ENCODE peak calls at places on chromosomes 16 and 17, in six cellular contexts. Q is HepG2, E is GM12878, B is H1, X is GM12891, U is K562. D is an unnamed sample.

GRCh38 chr16:19393226-19394074 is 24.2 kb upstream of the TMC5 start:
- DNase-seq in Q (no peak), E (no peak), B (no peak), X (no peak), U (no peak), D (no peak)

GRCh38 chr17:74107107-74107506 is 96.4 kb upstream of the RPL38 start:
- DNase-seq in Q (no peak), E (no peak), B (no peak), X (no peak), U (no peak), D (no peak)

GRCh38 chr16:73068546-73069401 is 20.8 kb upstream of the ZFHX3 start:
- DNase-seq in Q (peak), E (no peak), B (no peak), X (no peak), U (no peak), D (no peak)

GRCh38 chr16:28069921-28070794 is 6.6 kb upstream of the GSG1L start:
- DNase-seq in Q (no peak), E (no peak), B (no peak), X (no peak), U (no peak), D (no peak)

GRCh38 chr17:19867654-19868395 is at the start of gene ULK2:
- DNase-seq in Q (no peak), E (no peak), B (no peak), X (peak), U (no peak), D (peak)

GRCh38 chr17:79678856-79679255 is 51.9 kb upstream of the ENPP7 start:
- DNase-seq in Q (no peak), E (no peak), B (no peak), X (no peak), U (no peak), D (no peak)

GRCh38 chr17:75364078-75364477 is 41.4 kb downstream of the GRB2 start:
- DNase-seq in Q (no peak), E (no peak), B (no peak), X (no peak), U (no peak), D (no peak)

GRCh38 chr16:54817940-54818574 is 112.6 kb upstream of the IRX5 start:
- DNase-seq in Q (no peak), E (no peak), B (no peak), X (no peak), U (no peak), D (no peak)

GRCh38 chr16:59060212-59060611 is 326.1 kb upstream of the GOT2 start:
- DNase-seq in Q (no peak), E (no peak), B (no peak), X (no peak), U (no peak), D (no peak)

GRCh38 chr16:83792391-83792790 is 15.4 kb upstream of the HSBP1 start:
- DNase-seq in Q (no peak), E (no peak), B (no peak), X (no peak), U (no peak), D (no peak)

GRCh38 chr17:73595068-73595865 is 49.0 kb downstream of the SDK2 start:
- DNase-seq in Q (no peak), E (no peak), B (no peak), X (peak), U (peak), D (no peak)

GRCh38 chr17:30021708-30022317 is 80.4 kb downstream of the EFCAB5 start:
- DNase-seq in Q (peak), E (no peak), B (no peak), X (peak), U (peak), D (no peak)

GRCh38 chr17:67999291-67999911 is 3.1 kb upstream of the C17orf58 start:
- DNase-seq in Q (no peak), E (no peak), B (no peak), X (no peak), U (no peak), D (no peak)

GRCh38 chr17:2043785-2044184 is 2.0 kb downstream of the OVCA2 start:
- DNase-seq in Q (no peak), E (no peak), B (no peak), X (no peak), U (no peak), D (no peak)

GRCh38 chr17:73010414-73010813 is 82.1 kb downstream of the SLC39A11 start:
- DNase-seq in Q (peak), E (no peak), B (no peak), X (no peak), U (no peak), D (no peak)

GRCh38 chr16:2048116-2048543 is 345 bp downstream of the TSC2 start:
- DNase-seq in Q (no peak), E (no peak), B (no peak), X (no peak), U (no peak), D (no peak)

GRCh38 chr16:22838681-22839080 is 24.7 kb downstream of the HS3ST2 start:
- DNase-seq in Q (no peak), E (no peak), B (no peak), X (no peak), U (no peak), D (no peak)

GRCh38 chr16:21156767-21157467 is 1.6 kb upstream of the LDAF1 start:
- DNase-seq in Q (peak), E (no peak), B (no peak), X (peak), U (peak), D (peak)

GRCh38 chr17:57534863-57535651 is 210.0 kb downstream of the CCDC182 start:
- DNase-seq in Q (no peak), E (no peak), B (no peak), X (no peak), U (peak), D (no peak)

GRCh38 chr17:2187758-2188157 is 115.8 kb downstream of the SMG6 start:
- DNase-seq in Q (no peak), E (no peak), B (no peak), X (no peak), U (no peak), D (no peak)

GRCh38 chr16:89243664-89244063 is 26.2 kb downstream of the ZNF778 start:
- DNase-seq in Q (no peak), E (no peak), B (no peak), X (no peak), U (no peak), D (no peak)

GRCh38 chr17:72998343-72998742 is 94.1 kb downstream of the SLC39A11 start:
- DNase-seq in Q (no peak), E (no peak), B (no peak), X (no peak), U (no peak), D (no peak)

GRCh38 chr16:88309905-88310259 is 72.9 kb upstream of the ZNF469 start:
- DNase-seq in Q (no peak), E (no peak), B (no peak), X (no peak), U (no peak), D (no peak)

GRCh38 chr17:62703776-62704380 is 76.4 kb downstream of the MRC2 start:
- DNase-seq in Q (no peak), E (no peak), B (no peak), X (peak), U (peak), D (peak)
- TF ChIP-seq POLR2AphosphoS5 in Q (no peak), E (no peak), B (no peak), X (no peak), U (no peak), D (no peak)

GRCh38 chr17:50707296-50708049 is at the start of gene ANKRD40:
- DNase-seq in Q (peak), E (peak), B (no peak), X (peak), U (peak), D (peak)
- TF ChIP-seq POLR2A in Q (peak), E (peak), B (peak), X (peak), U (peak), D (peak)

GRCh38 chr16:50697881-50698767 is 4.7 kb downstream of the NOD2 start:
- DNase-seq in Q (no peak), E (peak), B (no peak), X (no peak), U (no peak), D (no peak)

GRCh38 chr16:50697421-50697715 is 4.0 kb downstream of the NOD2 start:
- DNase-seq in Q (no peak), E (no peak), B (no peak), X (no peak), U (no peak), D (no peak)

GRCh38 chr16:50696126-50696525 is 2.7 kb downstream of the NOD2 start:
- DNase-seq in Q (peak), E (no peak), B (no peak), X (no peak), U (no peak), D (no peak)

GRCh38 chr16:50695017-50696000 is 1.9 kb downstream of the NOD2 start:
- DNase-seq in Q (no peak), E (no peak), B (no peak), X (no peak), U (no peak), D (no peak)

DNA sequence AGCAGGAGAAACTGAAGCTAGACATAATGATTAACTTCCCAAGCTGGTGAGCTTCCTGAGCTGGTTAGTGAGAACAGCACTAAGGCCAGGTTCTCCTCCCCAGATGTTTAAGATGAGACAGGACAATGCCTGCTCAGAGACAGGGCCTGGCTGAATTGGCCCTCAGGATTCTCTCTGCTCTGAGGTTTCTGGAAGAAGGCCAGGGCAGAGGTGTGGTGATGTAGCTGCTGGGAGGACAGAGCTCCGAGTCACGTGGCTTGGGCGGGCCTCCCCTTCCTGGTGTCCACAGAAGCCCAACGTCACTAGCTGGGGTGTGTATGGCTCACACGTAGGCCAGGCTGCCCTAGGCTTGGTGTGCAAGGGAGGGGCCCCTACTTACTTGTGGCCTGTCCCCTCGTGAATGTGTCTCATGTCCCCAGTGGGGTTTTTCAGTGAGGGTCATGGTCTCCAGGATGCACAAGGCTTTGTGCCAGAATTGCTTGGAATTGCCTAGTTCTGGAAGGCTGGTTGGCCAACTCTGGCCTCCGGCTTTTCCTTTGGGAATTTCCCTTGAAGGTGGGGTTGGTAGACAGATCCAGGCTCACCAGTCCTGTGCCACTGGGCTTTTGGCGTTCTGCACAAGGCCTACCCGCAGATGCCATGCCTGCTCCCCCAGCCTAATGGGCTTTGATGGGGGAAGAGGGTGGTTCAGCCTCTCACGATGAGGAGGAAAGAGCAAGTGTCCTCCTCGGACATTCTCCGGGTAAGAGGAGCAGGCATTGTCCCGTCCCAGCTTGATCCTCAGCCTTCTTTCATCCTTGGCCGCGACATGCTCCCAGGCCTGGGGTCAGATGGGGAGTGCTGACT is 3.4 kb downstream of the NOD2 start:
- DNase-seq in Q (peak), E (peak), B (no peak), X (no peak), U (peak), D (no peak)
- TF ChIP-seq TAF1 in Q (no peak), E (no peak), B (no peak), X (peak), U (no peak), D (no peak)

GRCh38 chr17:14014647-14015046 is 54.7 kb upstream of the COX10 start:
- DNase-seq in Q (no peak), E (no peak), B (no peak), X (no peak), U (no peak), D (no peak)
- TF ChIP-seq POLR2AphosphoS5 in Q (no peak), E (no peak), B (no peak), X (no peak), U (no peak), D (no peak)

GRCh38 chr17:14205380-14205779 is 31.3 kb downstream of the CDRT15 start:
- DNase-seq in Q (no peak), E (no peak), B (no peak), X (no peak), U (no peak), D (no peak)

GRCh38 chr17:14206891-14207290 is 29.8 kb downstream of the CDRT15 start:
- DNase-seq in Q (no peak), E (no peak), B (no peak), X (no peak), U (no peak), D (no peak)

GRCh38 chr17:14207791-14208190 is 28.9 kb downstream of the CDRT15 start:
- DNase-seq in Q (no peak), E (no peak), B (no peak), X (no peak), U (no peak), D (no peak)

GRCh38 chr17:14204546-14204945 is 32.1 kb downstream of the CDRT15 start:
- DNase-seq in Q (no peak), E (no peak), B (no peak), X (no peak), U (no peak), D (no peak)

GRCh38 chr17:14205992-14206461 is 30.6 kb downstream of the CDRT15 start:
- DNase-seq in Q (no peak), E (no peak), B (no peak), X (no peak), U (no peak), D (no peak)
- TF ChIP-seq POLR2A in Q (no peak), E (no peak), B (no peak), X (no peak), U (no peak), D (no peak)